ENCODE peak calls at places on chromosomes 6 and 20, in seven cellular contexts. W, Y, S, N, T, M and Q are unnamed samples.

GRCh38 chr6:16741112-16742016 is 19.9 kb downstream of the ATXN1 start:
- DNase-seq in T (peak), S (no peak), M (no peak), W (no peak), N (no peak), Y (no peak), Q (peak)

GRCh38 chr6:139973602-139974373 is 599.3 kb upstream of the CITED2 start:
- DNase-seq in N (no peak), S (no peak), M (no peak), T (peak), Y (no peak), W (no peak), Q (no peak)

GRCh38 chr6:21827425-21828192 is 234.1 kb downstream of the SOX4 start:
- DNase-seq in Y (no peak), S (no peak), W (no peak), N (no peak), T (no peak), M (no peak), Q (no peak)

GRCh38 chr6:154408906-154409500 is 52.4 kb upstream of the IPCEF1 start:
- DNase-seq in Y (no peak), W (no peak), S (no peak), T (peak), M (no peak), N (no peak), Q (peak)

GRCh38 chr20:51054233-51054632 is 31.3 kb upstream of the KCNG1 start:
- DNase-seq in N (no peak), S (no peak), T (no peak), Y (no peak), M (no peak), W (no peak), Q (no peak)

GRCh38 chr20:23449400-23449799 is 3.3 kb downstream of the CST11 start:
- DNase-seq in T (peak), S (no peak), W (no peak), Y (no peak), N (no peak), M (no peak), Q (no peak)

GRCh38 chr6:122653094-122653493 is 42.9 kb downstream of the PKIB start:
- DNase-seq in W (peak), S (no peak), M (no peak), Y (no peak), N (no peak), T (peak), Q (peak)

GRCh38 chr6:5132741-5133140 is 47.6 kb downstream of the PPP1R3G start:
- DNase-seq in Y (no peak), W (no peak), T (peak), S (peak), M (peak), N (peak), Q (no peak)

GRCh38 chr6:165656581-165657324 is 6.3 kb downstream of the PDE10A start:
- DNase-seq in T (no peak), Y (no peak), S (no peak), W (no peak), M (no peak), N (no peak), Q (no peak)

GRCh38 chr6:89139509-89140346 is 6.1 kb upstream of the PM20D2 start:
- DNase-seq in S (no peak), N (no peak), Y (peak), W (peak), M (no peak), T (peak), Q (peak)

GRCh38 chr6:112054001-112054400 is at the start of gene CCN6:
- DNase-seq in W (no peak), S (no peak), N (no peak), T (no peak), Y (no peak), M (no peak), Q (no peak)

GRCh38 chr6:146905313-146905712 is 298.9 kb upstream of the STXBP5 start:
- DNase-seq in S (peak), Y (no peak), M (no peak), T (peak), N (no peak), W (peak), Q (peak)

GRCh38 chr6:55819811-55820210 is 55.6 kb downstream of the BMP5 start:
- DNase-seq in T (no peak), N (no peak), S (no peak), W (no peak), M (no peak), Y (no peak), Q (no peak)

GRCh38 chr6:11571073-11571472 is 33.5 kb downstream of the TMEM170B start:
- DNase-seq in W (no peak), T (no peak), S (no peak), Y (no peak), M (no peak), N (no peak), Q (no peak)

GRCh38 chr20:58580493-58580835 is 65.3 kb upstream of the APCDD1L start:
- DNase-seq in M (no peak), Y (no peak), W (no peak), T (no peak), S (no peak), N (no peak), Q (no peak)

DNA sequence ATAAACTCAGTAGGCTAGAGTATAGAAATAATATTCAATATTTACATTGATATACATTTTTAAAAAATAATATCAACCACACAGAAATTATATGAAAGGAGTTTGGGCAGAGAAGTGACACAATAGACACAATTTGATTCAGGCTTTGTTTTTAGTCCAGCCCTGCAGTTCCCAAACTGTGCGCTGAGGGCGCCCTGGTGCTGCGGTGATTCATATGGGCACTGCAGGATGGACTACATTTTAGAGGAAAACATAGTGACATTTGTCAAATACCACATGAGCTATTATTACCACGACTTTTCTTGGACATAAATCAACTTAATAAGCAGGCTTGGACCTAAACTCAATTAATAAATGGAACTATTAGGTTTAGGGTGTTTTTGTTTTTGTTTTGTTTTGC is 364.3 kb upstream of the ID4 start:
- DNase-seq in T (no peak), Y (no peak), M (no peak), N (no peak), W (peak), S (no peak), Q (no peak)
- TF ChIP-seq CTCF in T (peak), Y (peak), M (no peak), N (no peak), W (no peak), S (no peak), Q (no peak)

DNA sequence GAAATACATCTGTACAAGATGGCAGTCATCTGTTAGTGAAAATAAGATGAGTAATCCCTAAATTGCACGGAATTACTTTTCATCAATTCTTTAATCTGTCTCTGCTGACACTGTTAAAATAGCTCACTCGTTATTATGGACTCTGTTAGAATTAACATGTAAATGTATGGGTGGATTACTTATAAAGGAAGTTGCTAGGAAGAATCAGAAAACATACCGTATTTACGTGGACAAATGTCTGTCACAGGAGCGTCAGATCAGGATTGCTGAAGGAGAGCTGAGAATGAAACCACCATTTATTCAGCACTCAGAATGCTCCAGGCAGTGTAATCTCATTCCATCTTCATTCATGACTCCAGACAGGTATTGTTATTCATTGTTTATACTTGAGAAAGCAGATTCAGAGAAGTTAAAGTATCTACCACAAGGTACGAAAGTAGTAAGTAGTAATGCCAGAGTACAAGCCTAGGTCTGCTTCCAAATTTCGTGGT is 1.3 kb upstream of the LCA5 start:
- DNase-seq in T (peak), W (no peak), M (no peak), S (no peak), Y (no peak), N (no peak), Q (peak)
- H3K27ac ChIP-seq in T (peak), W (peak), M (peak), S (no peak), Y (no peak), N (peak), Q (no peak)

GRCh38 chr6:168546173-168546572 is 105.2 kb downstream of the SMOC2 start:
- DNase-seq in T (no peak), Y (no peak), S (no peak), M (no peak), W (no peak), N (no peak), Q (peak)
- TF ChIP-seq CTCF in T (no peak), Y (no peak), S (no peak), M (no peak), W (no peak), N (no peak), Q (no peak)

GRCh38 chr20:5843054-5843731 is 93.0 kb downstream of the SHLD1 start:
- DNase-seq in Y (no peak), W (no peak), N (no peak), M (no peak), T (peak), S (no peak), Q (no peak)
- H3K27ac ChIP-seq in Y (no peak), W (no peak), N (no peak), M (no peak), T (no peak), S (no peak), Q (no peak)

GRCh38 chr20:18566892-18567738 is at the start of gene SMIM26:
- DNase-seq in W (peak), S (peak), Y (peak), M (peak), N (peak), T (peak), Q (peak)
- TF ChIP-seq CTCF in W (no peak), S (no peak), Y (no peak), M (no peak), N (no peak), T (no peak), Q (no peak)

DNA sequence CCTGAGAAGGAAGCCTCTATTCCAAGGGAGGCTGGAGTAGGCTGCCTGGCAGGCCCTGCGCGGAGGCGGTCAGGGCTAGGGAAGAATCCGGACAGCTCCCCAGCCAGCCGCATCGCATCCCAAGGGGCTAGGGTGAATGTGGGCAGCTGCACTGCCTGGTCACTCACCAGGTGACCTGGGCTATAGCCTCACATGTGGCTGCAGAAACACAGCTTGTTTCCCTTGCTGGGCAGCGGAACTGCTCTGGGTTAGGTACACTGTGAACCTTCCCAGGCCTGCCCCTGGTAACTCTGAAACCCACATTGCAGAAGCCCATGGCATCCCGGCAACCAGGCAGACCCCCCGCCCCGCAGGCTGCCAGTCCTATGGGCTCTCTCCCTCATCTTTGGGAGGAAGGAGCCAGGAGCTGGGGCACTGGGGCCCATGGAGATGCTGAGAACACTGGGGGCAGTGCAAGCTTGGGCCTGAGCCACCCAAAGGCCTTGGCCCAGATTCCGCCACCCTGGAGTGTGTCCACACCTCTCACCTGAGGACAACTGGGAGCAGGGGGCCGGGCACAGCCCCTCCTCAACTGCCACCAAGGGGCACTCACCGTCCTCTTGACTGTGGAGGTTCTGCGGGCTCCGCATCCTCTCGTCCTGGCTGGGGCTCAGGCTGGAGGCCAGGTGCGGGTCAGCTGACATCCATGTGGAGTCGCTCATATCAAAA is 111.0 kb downstream of the NOL4L start:
- DNase-seq in Y (no peak), T (no peak), S (no peak), N (peak), M (peak), W (no peak), Q (no peak)
- H3K27ac ChIP-seq in Y (peak), T (peak), S (peak), N (peak), M (peak), W (peak), Q (peak)

GRCh38 chr6:894274-894673 is 201.3 kb upstream of the EXOC2 start:
- DNase-seq in T (no peak), W (no peak), Y (no peak), N (no peak), S (no peak), M (no peak), Q (no peak)
- TF ChIP-seq CTCF in T (no peak), W (no peak), Y (no peak), N (peak), S (peak), M (no peak), Q (no peak)